ENCODE peak calls at places on chromosome 21, in five cellular contexts. One of them, this sample, is unnamed. For H3K36me3 and H3K9me3, the result is how much of the 10 kb centered on the place peaks cover.

GRCh38 chr21:45615145-45615711 is 28.3 kb upstream of the PCBP3 start:
- DNase-seq in left ventricle myocardium inferior: no peak
- DNase-seq in NT2/D1: no peak
- DNase-seq in fibroblast of lung: no peak
- DNase-seq in sigmoid colon: peak
- DNase-seq in this sample: no peak

GRCh38 chr21:36203603-36203889 is 46.9 kb downstream of the DOP1B start:
- DNase-seq in fibroblast of lung: peak
- DNase-seq in left ventricle myocardium inferior: no peak
- DNase-seq in NT2/D1: no peak
- DNase-seq in sigmoid colon: no peak
- DNase-seq in this sample: no peak

GRCh38 chr21:31310750-31311149 is 33.3 kb downstream of the TIAM1 start:
- DNase-seq in left ventricle myocardium inferior: no peak
- DNase-seq in sigmoid colon: no peak
- DNase-seq in fibroblast of lung: peak
- DNase-seq in NT2/D1: no peak
- DNase-seq in this sample: no peak

GRCh38 chr21:37198989-37199924 is 67.9 kb downstream of the VPS26C start:
- DNase-seq in NT2/D1: no peak
- DNase-seq in sigmoid colon: no peak
- DNase-seq in left ventricle myocardium inferior: no peak
- DNase-seq in fibroblast of lung: peak
- DNase-seq in this sample: peak

GRCh38 chr21:22795091-22795490 is 1796.9 kb downstream of the NCAM2 start:
- DNase-seq in NT2/D1: no peak
- DNase-seq in sigmoid colon: no peak
- DNase-seq in fibroblast of lung: no peak
- DNase-seq in left ventricle myocardium inferior: no peak
- DNase-seq in this sample: no peak

GRCh38 chr21:41170442-41170841 is 2.5 kb downstream of the BACE2 start:
- DNase-seq in left ventricle myocardium inferior: peak
- DNase-seq in fibroblast of lung: peak
- DNase-seq in sigmoid colon: no peak
- DNase-seq in NT2/D1: no peak
- DNase-seq in this sample: no peak

GRCh38 chr21:34911360-34911759 is 137.7 kb downstream of the RUNX1 start:
- DNase-seq in fibroblast of lung: no peak
- DNase-seq in left ventricle myocardium inferior: peak
- DNase-seq in NT2/D1: no peak
- DNase-seq in sigmoid colon: no peak
- DNase-seq in this sample: no peak

GRCh38 chr21:46055863-46056281 is 42.0 kb upstream of the COL6A2 start:
- DNase-seq in left ventricle myocardium inferior: no peak
- DNase-seq in fibroblast of lung: peak
- DNase-seq in NT2/D1: no peak
- DNase-seq in sigmoid colon: peak
- DNase-seq in this sample: no peak

GRCh38 chr21:28480091-28480869 is 512.4 kb downstream of the LTN1 start:
- DNase-seq in sigmoid colon: no peak
- DNase-seq in left ventricle myocardium inferior: no peak
- DNase-seq in fibroblast of lung: peak
- DNase-seq in NT2/D1: no peak
- DNase-seq in this sample: no peak

GRCh38 chr21:32329776-32330175 is 31.1 kb downstream of the MRAP start:
- DNase-seq in left ventricle myocardium inferior: no peak
- DNase-seq in fibroblast of lung: peak
- DNase-seq in sigmoid colon: peak
- DNase-seq in NT2/D1: no peak
- DNase-seq in this sample: no peak
- H3K36me3 ChIP-seq in left ventricle myocardium inferior: half or more
- H3K36me3 ChIP-seq in fibroblast of lung: under half
- H3K36me3 ChIP-seq in sigmoid colon: under half
- H3K36me3 ChIP-seq in NT2/D1: half or more
- H3K36me3 ChIP-seq in this sample: half or more

DNA sequence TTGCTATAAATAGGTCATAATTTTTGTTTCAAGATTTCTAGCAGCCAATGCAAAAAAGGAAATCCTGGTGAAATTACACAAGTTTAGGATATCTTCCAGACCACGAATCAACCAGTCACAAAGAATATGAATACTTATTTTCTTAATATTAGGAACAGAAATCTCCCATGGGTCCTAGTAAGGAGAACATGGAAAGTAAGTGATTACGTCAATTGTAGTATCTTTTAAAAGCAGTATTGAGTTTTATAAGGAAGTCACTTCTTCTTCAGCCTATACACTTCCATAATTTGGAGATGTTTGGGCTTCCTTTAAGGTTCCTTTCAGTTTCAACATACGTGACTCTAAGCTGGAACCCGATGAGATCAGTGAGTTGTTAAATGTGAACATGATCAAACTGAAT is 534.5 kb downstream of the USP25 start:
- DNase-seq in sigmoid colon: no peak
- DNase-seq in fibroblast of lung: peak
- DNase-seq in NT2/D1: no peak
- DNase-seq in left ventricle myocardium inferior: no peak
- DNase-seq in this sample: no peak
- H3K4me3 ChIP-seq in sigmoid colon: no peak
- H3K4me3 ChIP-seq in fibroblast of lung: no peak
- H3K4me3 ChIP-seq in NT2/D1: no peak
- H3K4me3 ChIP-seq in left ventricle myocardium inferior: peak
- H3K4me3 ChIP-seq in this sample: no peak

DNA sequence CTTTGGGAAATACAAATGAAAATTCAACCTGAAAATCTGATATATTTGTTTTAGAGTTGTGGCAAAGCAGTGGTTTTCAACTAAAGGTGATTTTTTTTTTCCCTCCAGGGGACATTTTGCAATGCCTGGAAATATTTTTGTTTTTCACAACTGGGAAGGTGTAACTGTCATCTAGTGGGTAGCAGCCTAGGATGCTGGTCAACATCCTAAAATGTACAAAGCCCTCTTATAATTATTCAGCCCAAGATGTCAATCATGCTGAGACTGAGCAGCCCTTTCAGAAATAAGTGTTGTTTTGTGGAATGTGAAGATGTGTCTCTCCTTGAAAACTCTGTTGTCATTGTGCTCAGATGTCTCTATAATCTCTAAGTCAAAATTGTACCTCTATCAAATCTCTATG is 95.2 kb upstream of the NCAM2 start:
- DNase-seq in left ventricle myocardium inferior: no peak
- DNase-seq in fibroblast of lung: no peak
- DNase-seq in sigmoid colon: no peak
- DNase-seq in NT2/D1: no peak
- DNase-seq in this sample: no peak
- H3K9me3 ChIP-seq in left ventricle myocardium inferior: under half
- H3K9me3 ChIP-seq in fibroblast of lung: under half
- H3K9me3 ChIP-seq in sigmoid colon: under half
- H3K9me3 ChIP-seq in NT2/D1: under half
- H3K9me3 ChIP-seq in this sample: under half

GRCh38 chr21:39224930-39225329 is 41.7 kb upstream of the PSMG1 start:
- DNase-seq in NT2/D1: no peak
- DNase-seq in left ventricle myocardium inferior: no peak
- DNase-seq in sigmoid colon: no peak
- DNase-seq in fibroblast of lung: no peak
- DNase-seq in this sample: no peak

GRCh38 chr21:39220150-39220549 is 36.9 kb upstream of the PSMG1 start:
- DNase-seq in sigmoid colon: no peak
- DNase-seq in NT2/D1: no peak
- DNase-seq in fibroblast of lung: no peak
- DNase-seq in left ventricle myocardium inferior: no peak
- DNase-seq in this sample: no peak

GRCh38 chr21:39218082-39218409 is 34.8 kb upstream of the PSMG1 start:
- DNase-seq in fibroblast of lung: no peak
- DNase-seq in left ventricle myocardium inferior: no peak
- DNase-seq in NT2/D1: no peak
- DNase-seq in sigmoid colon: no peak
- DNase-seq in this sample: no peak

GRCh38 chr21:39221997-39222486 is 38.8 kb upstream of the PSMG1 start:
- DNase-seq in NT2/D1: no peak
- DNase-seq in left ventricle myocardium inferior: no peak
- DNase-seq in sigmoid colon: no peak
- DNase-seq in fibroblast of lung: no peak
- DNase-seq in this sample: no peak

DNA sequence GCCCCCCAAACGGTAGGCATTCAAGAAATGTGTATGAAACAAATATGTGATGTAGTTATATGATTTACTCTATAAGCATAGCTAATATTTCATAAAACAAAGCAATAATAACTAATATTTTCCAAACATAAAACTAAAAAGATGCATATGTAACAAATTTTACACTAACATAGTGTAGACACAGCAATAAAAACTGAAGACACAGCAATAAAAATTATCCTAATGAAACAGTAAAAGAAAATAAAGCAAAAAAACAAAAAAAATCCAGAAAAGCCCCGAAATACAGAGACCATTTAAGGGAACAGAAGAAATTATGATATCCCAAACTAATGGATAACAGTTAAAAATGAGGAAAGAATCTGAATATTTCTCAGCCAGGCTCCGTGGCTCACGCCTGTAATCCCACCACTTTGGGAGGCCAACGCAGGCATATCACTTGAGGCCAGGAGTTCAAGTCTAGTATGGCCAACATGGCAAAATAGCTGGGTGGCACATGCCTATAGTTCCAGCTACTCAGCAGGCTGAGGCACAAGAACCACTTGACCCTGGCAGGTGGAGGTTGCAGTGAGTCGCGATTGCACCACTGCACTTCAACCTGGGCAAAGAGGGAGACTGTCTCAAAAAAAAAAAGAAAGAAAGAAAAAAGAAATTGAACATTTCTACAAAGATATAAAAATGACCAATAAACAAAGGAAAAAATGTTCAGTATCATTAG is 38.2 kb upstream of the PSMG1 start:
- DNase-seq in sigmoid colon: no peak
- DNase-seq in NT2/D1: no peak
- DNase-seq in fibroblast of lung: no peak
- DNase-seq in left ventricle myocardium inferior: no peak
- DNase-seq in this sample: no peak
- H3K36me3 ChIP-seq in sigmoid colon: under half
- H3K36me3 ChIP-seq in NT2/D1: half or more
- H3K36me3 ChIP-seq in fibroblast of lung: under half
- H3K36me3 ChIP-seq in left ventricle myocardium inferior: half or more
- H3K36me3 ChIP-seq in this sample: under half

DNA sequence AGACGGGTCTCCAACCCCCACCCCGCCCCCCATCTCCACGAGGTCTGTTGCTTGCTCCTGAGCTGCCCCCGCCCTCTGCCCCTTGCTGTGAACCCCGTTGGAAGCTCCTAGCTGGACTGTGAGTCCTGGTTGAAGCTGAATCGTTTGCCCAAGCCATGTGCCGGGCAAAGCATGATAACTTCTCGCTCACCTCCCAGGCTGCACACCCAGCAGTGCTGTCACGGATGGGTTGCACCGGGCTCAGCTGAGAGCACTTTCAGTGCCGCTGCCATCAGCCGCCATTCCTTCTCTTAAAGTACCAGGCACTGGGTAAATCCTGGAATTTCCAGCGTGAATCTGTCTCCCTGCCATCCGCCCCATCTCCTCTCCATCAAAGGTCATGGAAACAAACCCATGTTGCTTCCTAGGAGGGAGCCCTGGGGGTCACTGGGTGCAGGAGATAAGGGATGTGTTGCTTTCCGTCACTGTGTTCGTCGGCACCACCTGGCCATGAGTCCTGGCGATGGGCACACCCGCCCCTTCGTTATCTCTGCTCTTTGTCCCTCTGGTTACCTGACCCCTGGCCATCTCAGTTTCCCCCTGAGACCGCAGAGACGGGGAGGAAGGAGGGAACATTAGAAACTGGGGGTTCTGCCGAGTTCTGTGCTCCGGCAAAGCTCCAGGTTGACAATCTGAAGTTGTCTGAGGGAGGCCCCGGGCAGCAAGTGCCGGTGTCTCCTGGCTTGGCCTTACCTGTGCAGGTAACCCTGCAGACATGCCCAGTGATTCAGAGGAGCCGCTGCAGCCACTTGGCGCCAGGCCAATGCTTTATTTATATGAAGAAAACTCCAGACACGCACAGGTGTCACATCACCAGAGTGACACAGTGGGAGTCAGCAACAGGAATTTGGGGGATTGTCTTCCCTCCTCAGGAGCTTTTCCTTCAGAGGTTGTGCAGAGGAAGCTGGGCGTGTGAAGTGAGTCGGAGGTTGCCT is 2.7 kb downstream of the PDE9A start:
- DNase-seq in fibroblast of lung: no peak
- DNase-seq in sigmoid colon: peak
- DNase-seq in NT2/D1: no peak
- DNase-seq in left ventricle myocardium inferior: no peak
- DNase-seq in this sample: peak
- H3K4me3 ChIP-seq in fibroblast of lung: no peak
- H3K4me3 ChIP-seq in sigmoid colon: peak
- H3K4me3 ChIP-seq in NT2/D1: peak
- H3K4me3 ChIP-seq in left ventricle myocardium inferior: peak
- H3K4me3 ChIP-seq in this sample: no peak

GRCh38 chr21:27129215-27129614 is 162.3 kb upstream of the ADAMTS5 start:
- DNase-seq in NT2/D1: no peak
- DNase-seq in fibroblast of lung: no peak
- DNase-seq in left ventricle myocardium inferior: no peak
- DNase-seq in sigmoid colon: no peak
- DNase-seq in this sample: no peak

GRCh38 chr21:27126140-27126539 is 159.3 kb upstream of the ADAMTS5 start:
- DNase-seq in fibroblast of lung: no peak
- DNase-seq in NT2/D1: no peak
- DNase-seq in left ventricle myocardium inferior: no peak
- DNase-seq in sigmoid colon: no peak
- DNase-seq in this sample: no peak

GRCh38 chr21:27130152-27130551 is 163.3 kb upstream of the ADAMTS5 start:
- DNase-seq in sigmoid colon: no peak
- DNase-seq in NT2/D1: no peak
- DNase-seq in left ventricle myocardium inferior: no peak
- DNase-seq in fibroblast of lung: no peak
- DNase-seq in this sample: no peak

GRCh38 chr21:27132270-27132669 is 165.4 kb upstream of the ADAMTS5 start:
- DNase-seq in NT2/D1: no peak
- DNase-seq in fibroblast of lung: peak
- DNase-seq in sigmoid colon: no peak
- DNase-seq in left ventricle myocardium inferior: no peak
- DNase-seq in this sample: no peak

GRCh38 chr21:27129694-27130093 is 162.8 kb upstream of the ADAMTS5 start:
- DNase-seq in NT2/D1: no peak
- DNase-seq in fibroblast of lung: no peak
- DNase-seq in sigmoid colon: no peak
- DNase-seq in left ventricle myocardium inferior: no peak
- DNase-seq in this sample: no peak
- H3K9me3 ChIP-seq in NT2/D1: under half
- H3K9me3 ChIP-seq in fibroblast of lung: under half
- H3K9me3 ChIP-seq in sigmoid colon: under half
- H3K9me3 ChIP-seq in left ventricle myocardium inferior: under half
- H3K9me3 ChIP-seq in this sample: under half

DNA sequence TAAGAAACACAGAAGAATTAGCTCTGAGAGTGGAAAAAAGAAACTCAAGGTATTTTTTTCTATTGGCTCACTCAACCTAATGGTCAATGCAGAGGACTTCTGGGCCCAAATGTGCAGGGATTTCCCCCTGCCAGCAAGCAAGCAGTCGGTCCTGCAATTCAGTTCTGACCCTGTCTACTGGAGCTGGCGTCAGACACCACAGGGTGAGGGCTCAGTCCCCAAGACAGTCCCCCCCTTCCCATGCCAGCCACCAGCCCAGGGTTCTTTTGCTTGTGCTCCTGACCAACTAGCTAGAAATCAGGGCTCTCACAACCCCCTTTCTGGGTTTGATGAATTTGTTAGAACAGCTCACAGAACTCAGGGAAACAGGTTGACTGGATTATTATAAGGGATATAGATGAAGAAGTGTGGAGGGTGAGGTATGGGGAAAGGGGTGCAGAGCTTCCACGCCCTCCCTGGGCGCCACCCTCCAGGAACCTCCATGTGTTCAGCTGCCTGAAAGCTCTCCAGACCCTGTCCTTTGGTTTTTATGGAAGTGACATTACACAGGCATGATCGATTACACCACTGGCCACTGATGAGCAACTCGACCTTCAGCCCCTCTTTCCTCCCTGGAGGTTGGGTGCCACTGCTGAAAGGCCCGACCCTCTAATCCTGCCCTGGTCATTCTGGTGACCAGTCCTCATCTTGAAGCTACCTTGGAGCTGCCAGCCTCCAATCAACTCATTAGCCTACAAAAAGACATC is 22.5 kb upstream of the PWP2 start:
- DNase-seq in left ventricle myocardium inferior: no peak
- DNase-seq in NT2/D1: no peak
- DNase-seq in sigmoid colon: peak
- DNase-seq in fibroblast of lung: no peak
- DNase-seq in this sample: no peak
- H3K36me3 ChIP-seq in left ventricle myocardium inferior: half or more
- H3K36me3 ChIP-seq in NT2/D1: half or more
- H3K36me3 ChIP-seq in sigmoid colon: under half
- H3K36me3 ChIP-seq in fibroblast of lung: under half
- H3K36me3 ChIP-seq in this sample: half or more

This sample was measured in HAP-1.